ENCODE peak calls at places on chromosomes 4 and X, in five cellular contexts. One of them, this sample, is unnamed.

GRCh38 chr4:134708026-134708425 is 506.4 kb upstream of the PABPC4L start:
- DNase-seq in Peyer's patch: no peak
- DNase-seq in tibial artery: no peak
- DNase-seq in H9: no peak
- DNase-seq in hepatocyte: no peak
- DNase-seq in this sample: no peak

GRCh38 chrX:9466711-9467110 is 1.9 kb downstream of the TBL1X start:
- DNase-seq in hepatocyte: no peak
- DNase-seq in H9: no peak
- DNase-seq in tibial artery: no peak
- DNase-seq in Peyer's patch: no peak
- DNase-seq in this sample: no peak

GRCh38 chr4:76830612-76831474 is 67.1 kb downstream of the SOWAHB start:
- DNase-seq in H9: no peak
- DNase-seq in hepatocyte: peak; percentile 86
- DNase-seq in Peyer's patch: no peak
- DNase-seq in tibial artery: peak; percentile 32
- DNase-seq in this sample: peak; percentile 56

GRCh38 chrX:20265726-20266681 is 705 bp downstream of the RPS6KA3 start:
- DNase-seq in H9: peak; percentile 26
- DNase-seq in hepatocyte: peak; percentile 55
- DNase-seq in Peyer's patch: peak; percentile 20
- DNase-seq in tibial artery: peak; percentile 20
- DNase-seq in this sample: peak; percentile 20

GRCh38 chrX:23223169-23223568 is 111.5 kb upstream of the PTCHD1 start:
- DNase-seq in H9: no peak
- DNase-seq in tibial artery: no peak
- DNase-seq in Peyer's patch: no peak
- DNase-seq in hepatocyte: no peak
- DNase-seq in this sample: no peak

GRCh38 chr4:76090241-76090691 is 15.8 kb downstream of the ART3 start:
- DNase-seq in tibial artery: peak; percentile 64
- DNase-seq in hepatocyte: peak; percentile 34
- DNase-seq in H9: no peak
- DNase-seq in Peyer's patch: peak; percentile 22
- DNase-seq in this sample: peak; percentile 25

GRCh38 chrX:48617542-48618340 is 20.4 kb downstream of the WDR13 start:
- DNase-seq in Peyer's patch: no peak
- DNase-seq in tibial artery: no peak
- DNase-seq in H9: no peak
- DNase-seq in hepatocyte: no peak
- DNase-seq in this sample: no peak

GRCh38 chrX:18179446-18179845 is 41.2 kb downstream of the BEND2 start:
- DNase-seq in tibial artery: no peak
- DNase-seq in hepatocyte: no peak
- DNase-seq in H9: no peak
- DNase-seq in Peyer's patch: no peak
- DNase-seq in this sample: no peak

GRCh38 chr4:156677136-156677535 is 294.5 kb downstream of the PDGFC start:
- DNase-seq in tibial artery: no peak
- DNase-seq in hepatocyte: peak; percentile 44
- DNase-seq in Peyer's patch: no peak
- DNase-seq in H9: no peak
- DNase-seq in this sample: no peak
- TF ChIP-seq CTCF in tibial artery: no peak
- TF ChIP-seq CTCF in hepatocyte: peak; percentile 52
- TF ChIP-seq CTCF in Peyer's patch: no peak
- TF ChIP-seq CTCF in H9: peak; percentile 71
- TF ChIP-seq CTCF in this sample: no peak

GRCh38 chrX:12886545-12886944 is 19.7 kb downstream of the TLR7 start:
- DNase-seq in tibial artery: no peak
- DNase-seq in hepatocyte: no peak
- DNase-seq in Peyer's patch: no peak
- DNase-seq in H9: no peak
- DNase-seq in this sample: no peak
- H3K27me3 ChIP-seq in tibial artery: no peaks in the 10 kb centered on the region
- H3K27me3 ChIP-seq in hepatocyte: no peaks in the 10 kb centered on the region
- H3K27me3 ChIP-seq in Peyer's patch: no peaks in the 10 kb centered on the region
- H3K27me3 ChIP-seq in H9: no peaks in the 10 kb centered on the region
- H3K27me3 ChIP-seq in this sample: no peaks in the 10 kb centered on the region

GRCh38 chrX:57451426-57452020 is 140.3 kb upstream of the ZXDB start:
- DNase-seq in tibial artery: no peak
- DNase-seq in H9: no peak
- DNase-seq in hepatocyte: no peak
- DNase-seq in Peyer's patch: no peak
- DNase-seq in this sample: no peak

DNA sequence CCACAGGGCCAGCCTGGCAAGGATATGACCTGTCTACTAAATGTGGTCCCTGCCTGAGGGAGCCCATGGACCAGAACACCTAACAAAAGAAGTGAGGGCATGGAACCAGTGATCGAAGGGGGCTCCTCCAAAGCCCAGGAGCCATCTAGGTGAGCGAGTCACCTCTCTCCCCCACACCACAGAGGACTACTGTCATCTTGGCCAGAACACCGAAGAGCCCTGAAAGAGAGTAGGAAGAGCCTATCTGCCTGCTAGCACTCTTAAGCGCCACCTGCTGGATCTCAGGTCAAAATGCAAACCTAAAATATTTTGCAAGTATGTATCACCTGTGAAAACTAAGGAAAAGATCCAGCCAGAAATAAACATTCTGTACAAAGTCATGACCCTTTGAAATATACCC is 137.9 kb upstream of the ZXDB start:
- DNase-seq in tibial artery: no peak
- DNase-seq in H9: peak; percentile 32
- DNase-seq in hepatocyte: no peak
- DNase-seq in Peyer's patch: no peak
- DNase-seq in this sample: no peak
- TF ChIP-seq CTCF in tibial artery: no peak
- TF ChIP-seq CTCF in H9: peak; percentile 71
- TF ChIP-seq CTCF in hepatocyte: peak; percentile 16
- TF ChIP-seq CTCF in Peyer's patch: no peak
- TF ChIP-seq CTCF in this sample: no peak

DNA sequence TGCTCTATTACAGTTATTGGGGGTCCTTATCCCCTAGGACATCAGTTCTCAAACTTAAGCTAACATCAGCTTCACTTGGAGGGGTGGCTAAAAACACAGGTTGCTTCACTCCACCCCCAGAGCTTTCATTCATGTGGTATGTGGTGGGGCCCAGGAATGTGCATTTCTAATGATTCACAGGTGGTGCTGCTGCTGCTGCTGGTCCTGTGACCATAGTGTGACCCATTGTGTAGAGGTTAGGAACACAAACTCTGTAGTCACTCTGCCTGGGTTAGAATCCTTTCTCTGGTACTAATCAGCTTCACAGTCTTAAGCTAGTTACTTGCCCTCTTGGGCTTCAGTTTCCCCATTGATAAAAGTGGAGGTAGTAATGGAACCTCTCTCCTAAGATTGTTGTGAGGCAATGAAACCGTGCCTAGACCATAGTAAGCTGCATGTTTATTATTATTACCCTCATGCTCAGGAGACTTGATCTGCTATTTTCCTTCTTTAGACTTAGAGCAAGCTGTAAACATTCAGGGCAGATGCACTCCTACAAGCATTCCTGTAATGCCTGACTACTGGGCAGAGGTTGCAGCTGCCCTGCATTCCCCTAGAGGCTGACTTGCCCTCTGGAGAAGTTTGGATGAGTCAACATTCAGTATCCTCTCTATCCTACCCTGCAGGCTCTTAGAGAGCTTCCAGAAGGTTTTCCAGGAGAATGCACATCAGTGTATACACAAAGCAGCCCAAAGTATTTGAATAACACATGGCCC is 94.1 kb upstream of the ACSL4 start:
- DNase-seq in hepatocyte: peak; percentile 31
- DNase-seq in Peyer's patch: no peak
- DNase-seq in tibial artery: no peak
- DNase-seq in H9: no peak
- DNase-seq in this sample: no peak
- H3K27me3 ChIP-seq in hepatocyte: no peaks in the 10 kb centered on the region
- H3K27me3 ChIP-seq in Peyer's patch: no peaks in the 10 kb centered on the region
- H3K27me3 ChIP-seq in tibial artery: no peaks in the 10 kb centered on the region
- H3K27me3 ChIP-seq in H9: no peaks in the 10 kb centered on the region
- H3K27me3 ChIP-seq in this sample: no peaks in the 10 kb centered on the region

GRCh38 chr4:109334129-109334528 is 31.7 kb upstream of the COL25A1 start:
- DNase-seq in Peyer's patch: no peak
- DNase-seq in H9: no peak
- DNase-seq in tibial artery: no peak
- DNase-seq in hepatocyte: no peak
- DNase-seq in this sample: no peak

GRCh38 chr4:109334596-109335105 is 32.2 kb upstream of the COL25A1 start:
- DNase-seq in tibial artery: no peak
- DNase-seq in H9: no peak
- DNase-seq in hepatocyte: no peak
- DNase-seq in Peyer's patch: no peak
- DNase-seq in this sample: no peak

DNA sequence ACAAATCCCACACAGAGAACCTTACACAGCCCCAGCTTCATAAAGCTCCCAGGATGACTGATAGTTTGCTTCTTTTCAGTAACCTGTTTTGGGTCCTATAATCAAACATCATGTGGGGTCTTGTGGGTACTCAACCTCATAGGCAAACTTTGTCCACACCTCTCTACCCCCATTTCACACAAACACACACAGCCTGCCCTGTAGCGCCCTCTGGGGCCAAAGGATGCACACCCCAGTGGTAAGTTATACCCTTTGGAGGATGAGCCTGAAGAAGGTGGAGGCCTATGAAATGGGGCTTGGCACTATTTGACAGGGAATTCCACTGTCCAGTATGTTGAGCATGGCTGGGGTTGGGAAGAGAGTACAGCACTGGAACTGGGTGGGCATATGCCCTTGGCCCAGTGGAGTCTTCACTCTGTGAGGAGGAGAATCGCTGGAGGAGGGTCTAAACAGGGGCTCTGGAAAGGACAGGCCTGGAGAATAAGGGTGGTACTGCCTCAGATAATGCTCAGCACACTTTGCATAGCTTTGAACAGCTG is 30.5 kb upstream of the COL25A1 start:
- DNase-seq in hepatocyte: no peak
- DNase-seq in H9: peak; percentile 71
- DNase-seq in Peyer's patch: no peak
- DNase-seq in tibial artery: no peak
- DNase-seq in this sample: no peak
- TF ChIP-seq CTCF in hepatocyte: no peak
- TF ChIP-seq CTCF in H9: peak; percentile 85
- TF ChIP-seq CTCF in Peyer's patch: no peak
- TF ChIP-seq CTCF in tibial artery: no peak
- TF ChIP-seq CTCF in this sample: no peak

GRCh38 chrX:40148439-40149285 is 50.9 kb upstream of the BCOR start:
- DNase-seq in H9: peak; percentile 56
- DNase-seq in tibial artery: no peak
- DNase-seq in hepatocyte: peak; percentile 35
- DNase-seq in Peyer's patch: no peak
- DNase-seq in this sample: no peak
- H3K27me3 ChIP-seq in H9: peaks cover 65% of the 10 kb centered on the region
- H3K27me3 ChIP-seq in tibial artery: no peaks in the 10 kb centered on the region
- H3K27me3 ChIP-seq in hepatocyte: peaks cover 86% of the 10 kb centered on the region
- H3K27me3 ChIP-seq in Peyer's patch: no peaks in the 10 kb centered on the region
- H3K27me3 ChIP-seq in this sample: no peaks in the 10 kb centered on the region

GRCh38 chr4:7187691-7188090 is 4.6 kb upstream of the SORCS2 start:
- DNase-seq in H9: no peak
- DNase-seq in Peyer's patch: no peak
- DNase-seq in tibial artery: no peak
- DNase-seq in hepatocyte: no peak
- DNase-seq in this sample: no peak

GRCh38 chr4:7190668-7191545 is 1.4 kb upstream of the SORCS2 start:
- DNase-seq in hepatocyte: no peak
- DNase-seq in Peyer's patch: no peak
- DNase-seq in H9: peak; percentile 17
- DNase-seq in tibial artery: peak; percentile 4
- DNase-seq in this sample: no peak

GRCh38 chr4:7190278-7190594 is 2.1 kb upstream of the SORCS2 start:
- DNase-seq in H9: no peak
- DNase-seq in hepatocyte: no peak
- DNase-seq in Peyer's patch: no peak
- DNase-seq in tibial artery: no peak
- DNase-seq in this sample: no peak

GRCh38 chr4:7189066-7189465 is 3.3 kb upstream of the SORCS2 start:
- DNase-seq in Peyer's patch: no peak
- DNase-seq in H9: peak; percentile 21
- DNase-seq in hepatocyte: no peak
- DNase-seq in tibial artery: peak; percentile 10
- DNase-seq in this sample: peak; percentile 8

GRCh38 chr4:7189475-7190277 is 2.7 kb upstream of the SORCS2 start:
- DNase-seq in H9: peak; percentile 35
- DNase-seq in hepatocyte: peak; percentile 37
- DNase-seq in Peyer's patch: no peak
- DNase-seq in tibial artery: peak; percentile 9
- DNase-seq in this sample: no peak
- TF ChIP-seq CTCF in H9: peak; percentile 26
- TF ChIP-seq CTCF in hepatocyte: no peak
- TF ChIP-seq CTCF in Peyer's patch: no peak
- TF ChIP-seq CTCF in tibial artery: no peak
- TF ChIP-seq CTCF in this sample: no peak

This sample was measured in uterus.